ENCODE peak calls at places on chromosome 12, in eight cellular contexts. K, P, C, M, L, Q, I and A are unnamed samples.

GRCh38 chr12:54394281-54394719 is 9.8 kb upstream of the ZNF385A start:
- DNase-seq in K (peak), P (peak), C (peak), M (no peak), L (peak), Q (peak), I (peak), A (peak)

GRCh38 chr12:1197264-1198018 is 206.4 kb downstream of the ERC1 start:
- DNase-seq in K (no peak), P (no peak), C (no peak), M (no peak), L (peak), Q (peak), I (no peak), A (no peak)

GRCh38 chr12:96223411-96224218 is 29.4 kb downstream of the ELK3 start:
- DNase-seq in K (no peak), P (no peak), C (no peak), M (no peak), L (no peak), Q (no peak), I (no peak), A (no peak)

GRCh38 chr12:121287267-121287954 is 9.1 kb downstream of the CAMKK2 start:
- DNase-seq in K (peak), P (peak), C (no peak), M (no peak), L (peak), Q (peak), I (peak), A (peak)

GRCh38 chr12:84636801-84637285 is 275.8 kb downstream of the SLC6A15 start:
- DNase-seq in K (peak), P (no peak), C (no peak), M (no peak), L (peak), Q (peak), I (no peak), A (no peak)

GRCh38 chr12:10365716-10366433 is 24.0 kb downstream of the KLRK1 start:
- DNase-seq in K (peak), P (no peak), C (no peak), M (no peak), L (peak), Q (peak), I (no peak), A (no peak)

GRCh38 chr12:40446385-40446784 is 221.6 kb downstream of the LRRK2 start:
- DNase-seq in K (peak), P (no peak), C (no peak), M (no peak), L (peak), Q (peak), I (no peak), A (peak)

GRCh38 chr12:4001869-4002268 is 128.7 kb upstream of the PARP11 start:
- DNase-seq in K (no peak), P (no peak), C (no peak), M (no peak), L (no peak), Q (no peak), I (no peak), A (no peak)

GRCh38 chr12:63848450-63848849 is 4.0 kb downstream of the SRGAP1 start:
- DNase-seq in K (no peak), P (no peak), C (no peak), M (no peak), L (no peak), Q (no peak), I (no peak), A (no peak)

GRCh38 chr12:19201653-19202052 is 72.1 kb downstream of the PLEKHA5 start:
- DNase-seq in K (peak), P (no peak), C (no peak), M (no peak), L (no peak), Q (peak), I (no peak), A (peak)

GRCh38 chr12:75011120-75011519 is 198.5 kb downstream of the KCNC2 start:
- DNase-seq in K (no peak), P (no peak), C (no peak), M (no peak), L (no peak), Q (no peak), I (no peak), A (peak)

GRCh38 chr12:89064780-89065179 is 287.5 kb downstream of the DUSP6 start:
- DNase-seq in K (no peak), P (no peak), C (no peak), M (no peak), L (peak), Q (peak), I (no peak), A (peak)

GRCh38 chr12:59115995-59116394 is 195.7 kb upstream of the LRIG3 start:
- DNase-seq in K (no peak), P (no peak), C (no peak), M (no peak), L (no peak), Q (no peak), I (no peak), A (no peak)

GRCh38 chr12:130619378-130619970 is 96.6 kb downstream of the RIMBP2 start:
- DNase-seq in K (no peak), P (no peak), C (no peak), M (no peak), L (no peak), Q (no peak), I (no peak), A (no peak)

GRCh38 chr12:1668833-1669543 is 21.9 kb upstream of the ADIPOR2 start:
- DNase-seq in K (peak), P (no peak), C (no peak), M (peak), L (no peak), Q (no peak), I (no peak), A (no peak)

GRCh38 chr12:78887008-78887407 is 22.4 kb downstream of the SYT1 start:
- DNase-seq in K (peak), P (no peak), C (no peak), M (no peak), L (peak), Q (peak), I (no peak), A (peak)

GRCh38 chr12:54146506-54147145 is 42.2 kb downstream of the SMUG1 start:
- DNase-seq in K (no peak), P (peak), C (no peak), M (no peak), L (no peak), Q (no peak), I (no peak), A (no peak)

GRCh38 chr12:14950982-14951746 is 10.2 kb downstream of the ARHGDIB start:
- DNase-seq in K (peak), P (no peak), C (peak), M (no peak), L (no peak), Q (no peak), I (no peak), A (peak)

GRCh38 chr12:131038159-131038558 is 84.5 kb downstream of the ADGRD1 start:
- DNase-seq in K (no peak), P (peak), C (no peak), M (peak), L (no peak), Q (no peak), I (no peak), A (no peak)

GRCh38 chr12:124992874-124993567 is 424 bp upstream of the BRI3BP start:
- DNase-seq in K (peak), P (no peak), C (peak), M (no peak), L (peak), Q (peak), I (no peak), A (peak)

GRCh38 chr12:45247589-45247988 is 31.7 kb downstream of the ANO6 start:
- DNase-seq in K (no peak), P (no peak), C (no peak), M (no peak), L (no peak), Q (no peak), I (no peak), A (no peak)

GRCh38 chr12:61993734-61994345 is 266.4 kb upstream of the USP15 start:
- DNase-seq in K (no peak), P (no peak), C (no peak), M (no peak), L (peak), Q (peak), I (no peak), A (peak)
- TF ChIP-seq CTCF in K (peak), P (peak), C (no peak), M (peak), L (peak), Q (peak), I (peak), A (peak)

GRCh38 chr12:104741497-104742367 is 216.4 kb downstream of the SLC41A2 start:
- DNase-seq in K (no peak), P (no peak), C (no peak), M (no peak), L (no peak), Q (no peak), I (no peak), A (peak)
- TF ChIP-seq CTCF in K (no peak), P (no peak), C (no peak), M (no peak), L (no peak), Q (no peak), I (no peak), A (no peak)

GRCh38 chr12:53098354-53098981 is 1.0 kb downstream of the IGFBP6 start:
- DNase-seq in K (peak), P (peak), C (peak), M (no peak), L (peak), Q (peak), I (peak), A (peak)
- TF ChIP-seq CTCF in K (no peak), P (no peak), C (no peak), M (no peak), L (no peak), Q (no peak), I (no peak), A (no peak)

GRCh38 chr12:107564946-107565345 is 120.7 kb upstream of the PWP1 start:
- DNase-seq in K (no peak), P (no peak), C (no peak), M (no peak), L (no peak), Q (peak), I (peak), A (peak)
- TF ChIP-seq CTCF in K (peak), P (peak), C (no peak), M (no peak), L (peak), Q (no peak), I (no peak), A (peak)